ENCODE peak calls at places on chromosome 22, in seven cellular contexts. Z, W, L, C, V, Q and N are unnamed samples.

GRCh38 chr22:27212617-27213177 is 555.3 kb downstream of the MIAT start:
- DNase-seq in V (no peak), Z (no peak), L (peak), W (no peak), C (no peak), Q (no peak), N (no peak)

GRCh38 chr22:42608481-42609361 is 6.0 kb downstream of the POLDIP3 start:
- DNase-seq in Z (no peak), Q (no peak), V (no peak), C (no peak), L (no peak), W (no peak), N (no peak)

GRCh38 chr22:32023251-32023827 is 19.7 kb upstream of the SLC5A1 start:
- DNase-seq in Z (no peak), L (peak), W (no peak), Q (no peak), V (no peak), C (no peak), N (no peak)

GRCh38 chr22:48097723-48098122 is 1335.3 kb downstream of the TBC1D22A start:
- DNase-seq in L (no peak), W (no peak), Q (no peak), C (no peak), Z (no peak), V (no peak), N (no peak)

GRCh38 chr22:38051900-38052862 is 5.0 kb upstream of the PICK1 start:
- DNase-seq in C (peak), Q (peak), Z (peak), V (peak), L (peak), W (peak), N (peak)

GRCh38 chr22:31818481-31819392 is 64.9 kb downstream of the DEPDC5 start:
- DNase-seq in Z (no peak), V (no peak), C (no peak), Q (no peak), W (no peak), L (peak), N (no peak)

GRCh38 chr22:41524809-41525449 is 19.3 kb downstream of the POLR3H start:
- DNase-seq in W (peak), C (no peak), Z (no peak), V (no peak), Q (no peak), L (no peak), N (no peak)

GRCh38 chr22:29043906-29044575 is 17.6 kb downstream of the C22orf31 start:
- DNase-seq in V (no peak), Q (no peak), W (no peak), L (no peak), Z (no peak), C (no peak), N (no peak)

GRCh38 chr22:28230682-28231081 is 311.6 kb upstream of the PITPNB start:
- DNase-seq in L (no peak), W (no peak), Q (no peak), C (no peak), V (no peak), Z (no peak), N (no peak)

GRCh38 chr22:38413085-38414008 is 41.7 kb downstream of the KCNJ4 start:
- DNase-seq in V (no peak), C (no peak), Q (no peak), L (no peak), Z (no peak), W (peak), N (peak)

GRCh38 chr22:24805790-24806662 is at the start of gene SGSM1:
- DNase-seq in C (peak), Z (peak), L (peak), Q (no peak), V (peak), W (peak), N (peak)

GRCh38 chr22:24768537-24769374 is 5.8 kb downstream of the PIWIL3 start:
- DNase-seq in L (peak), W (no peak), Q (no peak), V (peak), Z (peak), C (no peak), N (no peak)

GRCh38 chr22:42282943-42283287 is 12.5 kb upstream of the TCF20 start:
- DNase-seq in C (no peak), V (no peak), Q (no peak), Z (no peak), L (no peak), W (no peak), N (no peak)

GRCh38 chr22:19604711-19605268 is 80.6 kb upstream of the CLDN5 start:
- DNase-seq in L (peak), V (peak), Q (no peak), W (no peak), C (no peak), Z (no peak), N (no peak)

GRCh38 chr22:47281126-47282106 is 519.0 kb downstream of the TBC1D22A start:
- DNase-seq in Q (no peak), L (no peak), W (no peak), V (no peak), C (no peak), Z (no peak), N (no peak)

GRCh38 chr22:20890975-20891374 is 26.2 kb upstream of the CRKL start:
- DNase-seq in W (no peak), C (no peak), V (no peak), Z (no peak), Q (no peak), L (no peak), N (no peak)

GRCh38 chr22:20026996-20027601 is 6.2 kb downstream of the TANGO2 start:
- DNase-seq in V (no peak), L (peak), Z (no peak), C (no peak), W (no peak), Q (no peak), N (no peak)

DNA sequence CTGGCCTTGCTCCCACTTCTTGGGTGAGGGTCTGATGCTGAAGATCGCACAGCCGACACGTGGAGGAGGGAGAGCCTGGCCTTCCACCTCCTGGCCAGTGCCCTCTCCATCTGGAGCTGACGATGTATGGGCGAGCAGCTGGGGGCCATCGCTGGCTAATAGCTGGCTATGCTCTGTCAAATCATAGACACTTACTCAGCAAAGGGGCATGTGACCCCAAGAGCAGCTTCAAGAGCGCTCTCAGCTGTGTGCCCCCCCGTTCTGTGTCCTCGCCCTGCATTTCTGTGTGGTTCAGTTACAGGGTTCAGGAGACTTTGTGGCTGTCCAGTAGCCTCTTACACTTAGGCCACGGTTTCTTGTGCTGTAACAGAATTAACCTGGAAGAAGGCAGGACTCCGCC is 26.4 kb downstream of the FBLN1 start:
- DNase-seq in L (no peak), V (no peak), Z (no peak), W (no peak), Q (no peak), C (no peak), N (no peak)
- TF ChIP-seq POLR2AphosphoS5 in L (no peak), V (no peak), Z (no peak), W (no peak), Q (no peak), C (no peak), N (no peak)

DNA sequence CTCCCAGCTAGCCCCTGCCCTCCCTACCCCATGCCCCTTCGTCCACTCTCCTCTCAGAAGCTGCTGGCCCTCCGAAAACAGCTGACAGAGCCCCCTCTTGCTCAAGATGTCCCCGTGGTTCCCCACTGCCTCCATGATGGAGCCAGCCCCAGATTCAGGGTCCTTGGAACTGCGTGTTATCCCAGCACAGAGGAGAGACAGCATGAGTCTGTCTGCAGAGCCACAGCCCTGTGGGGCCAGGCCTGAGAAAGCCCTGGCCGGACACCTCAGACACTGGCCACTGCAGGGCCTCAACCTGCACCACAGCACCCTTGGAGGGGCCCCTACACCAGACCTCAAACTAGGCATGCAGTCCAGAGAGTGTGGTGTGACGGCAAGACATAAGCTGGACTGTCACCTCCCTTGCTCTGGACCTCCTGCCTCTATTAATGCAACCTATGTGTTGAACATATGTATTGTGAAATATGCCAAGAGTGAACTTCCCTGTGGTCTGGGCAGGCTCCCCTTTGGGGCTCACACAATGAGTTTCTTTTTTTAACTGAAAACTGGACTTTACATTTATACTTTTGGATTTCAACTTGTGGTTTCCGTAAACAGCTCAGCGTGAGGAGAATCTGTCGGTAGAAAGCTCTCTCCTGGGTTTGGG is 9.6 kb downstream of the PNPLA5 start:
- DNase-seq in W (no peak), L (no peak), Z (no peak), Q (no peak), V (no peak), C (no peak), N (no peak)
- TF ChIP-seq TAF1 in W (no peak), L (no peak), Z (no peak), Q (no peak), V (no peak), C (no peak), N (no peak)

GRCh38 chr22:49894321-49895072 is 23.7 kb downstream of the ALG12 start:
- DNase-seq in L (peak), Q (no peak), C (no peak), Z (peak), V (no peak), W (no peak), N (no peak)
- TF ChIP-seq POLR2AphosphoS5 in L (no peak), Q (no peak), C (peak), Z (no peak), V (no peak), W (no peak), N (peak)

GRCh38 chr22:30541979-30542810 is 4.3 kb downstream of the SEC14L6 start:
- DNase-seq in W (no peak), C (no peak), Q (no peak), L (peak), V (no peak), Z (no peak), N (no peak)

GRCh38 chr22:30538280-30538679 is 8.3 kb downstream of the SEC14L6 start:
- DNase-seq in Z (no peak), Q (no peak), W (no peak), C (no peak), L (no peak), V (no peak), N (no peak)

GRCh38 chr22:30539368-30539767 is 7.2 kb downstream of the SEC14L6 start:
- DNase-seq in W (no peak), L (no peak), C (no peak), Q (no peak), V (no peak), Z (no peak), N (no peak)

GRCh38 chr22:30535182-30535581 is 11.4 kb downstream of the SEC14L6 start:
- DNase-seq in L (no peak), C (no peak), W (no peak), V (no peak), Q (peak), Z (no peak), N (no peak)

GRCh38 chr22:30537083-30537731 is 9.3 kb downstream of the SEC14L6 start:
- DNase-seq in Q (no peak), W (no peak), C (no peak), Z (no peak), V (no peak), L (no peak), N (no peak)
- TF ChIP-seq TAF1 in Q (no peak), W (no peak), C (no peak), Z (no peak), V (no peak), L (no peak), N (no peak)

DNA sequence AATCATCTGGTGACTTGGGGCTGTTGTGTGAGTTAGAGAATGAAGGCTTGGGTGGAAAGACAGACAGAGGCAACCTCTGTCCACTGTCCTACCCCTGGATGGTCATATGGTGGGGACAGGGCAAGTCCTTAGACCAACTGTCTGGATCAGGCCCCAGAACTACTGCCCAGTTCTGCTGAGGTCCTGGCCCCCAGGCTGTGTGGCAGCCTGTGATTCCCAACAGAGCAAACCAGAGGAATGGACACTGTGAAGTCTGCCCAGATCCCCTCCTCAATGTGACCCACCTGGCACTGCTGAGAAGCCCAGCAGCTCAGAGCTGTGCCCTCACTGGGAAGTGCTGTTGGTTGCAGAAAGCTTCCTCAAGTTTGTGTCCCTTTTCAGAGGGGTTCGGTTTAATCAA is 69.0 kb downstream of the GGTLC2 start:
- DNase-seq in W (no peak), L (no peak), Q (no peak), C (no peak), V (no peak), Z (no peak), N (no peak)
- TF ChIP-seq POLR2AphosphoS5 in W (no peak), L (no peak), Q (no peak), C (no peak), V (no peak), Z (no peak), N (no peak)

GRCh38 chr22:36424901-36425579 is 37.3 kb upstream of the MYH9 start:
- DNase-seq in Z (no peak), Q (no peak), L (no peak), V (no peak), C (no peak), W (no peak), N (no peak)
- TF ChIP-seq TAF1 in Z (no peak), Q (no peak), L (no peak), V (no peak), C (no peak), W (no peak), N (no peak)

DNA sequence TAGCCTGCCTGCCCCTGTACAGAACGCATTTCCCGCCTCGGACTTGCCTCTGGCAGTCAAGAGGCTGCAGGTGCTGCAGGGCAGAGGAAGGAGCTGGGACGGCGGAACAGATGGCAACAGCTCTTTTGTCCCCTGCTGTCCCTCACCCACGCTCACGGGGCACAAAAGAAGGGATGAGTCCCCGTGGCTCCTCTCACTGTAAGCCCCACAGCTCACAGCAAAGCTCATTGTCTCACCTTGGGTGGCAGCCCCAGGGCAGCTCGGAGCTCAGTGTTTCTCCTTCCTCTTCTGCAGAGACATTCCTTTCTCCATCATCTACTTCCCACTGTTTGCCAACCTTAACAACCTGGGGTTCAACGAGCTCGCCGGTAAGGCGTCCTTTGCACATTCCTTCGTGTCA is 24.3 kb downstream of the SLC25A18 start:
- DNase-seq in W (no peak), V (no peak), L (no peak), Z (no peak), C (no peak), Q (no peak), N (no peak)
- TF ChIP-seq POLR2AphosphoS5 in W (no peak), V (no peak), L (no peak), Z (no peak), C (no peak), Q (no peak), N (no peak)

GRCh38 chr22:50624347-50625130 is 3.4 kb downstream of the ARSA start:
- DNase-seq in C (no peak), Q (no peak), W (no peak), Z (no peak), V (no peak), L (no peak), N (no peak)
- TF ChIP-seq TAF1 in C (no peak), Q (no peak), W (no peak), Z (no peak), V (no peak), L (no peak), N (no peak)

GRCh38 chr22:35480627-35481565 is 59.7 kb upstream of the RASD2 start:
- DNase-seq in Z (no peak), L (peak), W (no peak), C (no peak), Q (no peak), V (no peak), N (no peak)
- TF ChIP-seq POLR2AphosphoS5 in Z (no peak), L (no peak), W (no peak), C (no peak), Q (no peak), V (no peak), N (no peak)